ENCODE peak calls at places on chromosomes 12 and 14, in four cellular contexts. L is HL-60, Q is neural crest cell, R is body of pancreas. G is an unnamed sample.

GRCh38 chr12:115817399-115817798 is 460.1 kb downstream of the MED13L start:
- DNase-seq in L (no peak), Q (no peak), R (no peak), G (no peak)

GRCh38 chr14:34536951-34537676 is 2.4 kb downstream of the EAPP start:
- DNase-seq in L (no peak), Q (no peak), R (no peak), G (no peak)

GRCh38 chr12:47223848-47224213 is 144.1 kb upstream of the AMIGO2 start:
- DNase-seq in L (no peak), Q (no peak), R (peak), G (no peak)

GRCh38 chr14:38505221-38506095 is 249.6 kb upstream of the CLEC14A start:
- DNase-seq in L (no peak), Q (no peak), R (no peak), G (peak)

GRCh38 chr14:21300892-21301291 is 21.0 kb downstream of the RPGRIP1 start:
- DNase-seq in L (peak), Q (peak), R (peak), G (no peak)

GRCh38 chr12:54222609-54223008 is 33.8 kb upstream of the SMUG1 start:
- DNase-seq in L (no peak), Q (no peak), R (no peak), G (peak)

GRCh38 chr12:104448475-104448874 is 8.3 kb upstream of the CHST11 start:
- DNase-seq in L (no peak), Q (no peak), R (no peak), G (no peak)

GRCh38 chr12:50043854-50044253 is 13.5 kb upstream of the ASIC1 start:
- DNase-seq in L (no peak), Q (no peak), R (no peak), G (no peak)

G was measured in GM04504.